ENCODE peak calls at places on chromosomes 3 and 15, in six cellular contexts. A is GM12878, R is HEK293T, Y is IMR-90, I is A549, S is HepG2. T is an unnamed sample.

GRCh38 chr3:50256978-50257890 is 11.7 kb upstream of the SEMA3B start:
- DNase-seq in A (no peak), R (peak; percentile 51), Y (no peak), I (peak; percentile 48), S (no peak), T (peak; percentile 33)

GRCh38 chr3:156688849-156689452 is 14.6 kb downstream of the TIPARP start:
- DNase-seq in A (no peak), R (no peak), Y (no peak), I (no peak), S (no peak), T (no peak)

GRCh38 chr3:146528954-146529353 is 15.5 kb downstream of the PLSCR1 start:
- DNase-seq in A (no peak), R (no peak), Y (peak; percentile 79), I (no peak), S (no peak), T (no peak)

GRCh38 chr3:114841515-114841914 is 305.6 kb downstream of the ZBTB20 start:
- DNase-seq in A (no peak), R (no peak), Y (peak; percentile 20), I (no peak), S (no peak), T (no peak)

GRCh38 chr3:45593708-45594601 is 596 bp upstream of the LIMD1 start:
- DNase-seq in A (no peak), R (peak; percentile 85), Y (peak; percentile 68), I (peak; percentile 80), S (peak; percentile 67), T (peak; percentile 85)

GRCh38 chr3:176274161-176274560 is 923.1 kb downstream of the TBL1XR1 start:
- DNase-seq in A (no peak), R (no peak), Y (no peak), I (no peak), S (no peak), T (peak; percentile 2)

GRCh38 chr3:184176377-184177330 is 2.0 kb downstream of the AP2M1 start:
- DNase-seq in A (no peak), R (peak; percentile 52), Y (peak; percentile 96), I (peak; percentile 77), S (peak; percentile 69), T (peak; percentile 89)

GRCh38 chr3:5053021-5053831 is 68.9 kb upstream of the ARL8B start:
- DNase-seq in A (no peak), R (no peak), Y (peak; percentile 49), I (no peak), S (no peak), T (no peak)

GRCh38 chr3:64030741-64031140 is 7.4 kb upstream of the PSMD6 start:
- DNase-seq in A (peak; percentile 41), R (peak; percentile 83), Y (peak; percentile 60), I (peak; percentile 88), S (peak; percentile 49), T (peak; percentile 74)

GRCh38 chr3:8197384-8197783 is 304.2 kb upstream of the LMCD1 start:
- DNase-seq in A (no peak), R (no peak), Y (no peak), I (no peak), S (no peak), T (no peak)

GRCh38 chr3:59442056-59442455 is 392.2 kb upstream of the CFAP20DC start:
- DNase-seq in A (no peak), R (peak; percentile 13), Y (no peak), I (no peak), S (no peak), T (no peak)

GRCh38 chr3:50189274-50189673 is 2.1 kb upstream of the GNAT1 start:
- DNase-seq in A (no peak), R (peak; percentile 70), Y (peak; percentile 79), I (peak; percentile 73), S (peak; percentile 78), T (peak; percentile 51)

GRCh38 chr3:40317061-40317676 is 7.7 kb downstream of the EIF1B start:
- DNase-seq in A (no peak), R (peak; percentile 46), Y (peak; percentile 71), I (peak; percentile 58), S (peak; percentile 60), T (peak; percentile 68)

GRCh38 chr3:15450611-15451467 is 23.4 kb downstream of the EAF1 start:
- DNase-seq in A (no peak), R (no peak), Y (no peak), I (no peak), S (no peak), T (no peak)

GRCh38 chr3:8759038-8759755 is 10.2 kb downstream of the OXTR start:
- DNase-seq in A (no peak), R (no peak), Y (no peak), I (no peak), S (no peak), T (no peak)

GRCh38 chr15:73716417-73716816 is 32.2 kb downstream of the CD276 start:
- DNase-seq in A (no peak), R (no peak), Y (no peak), I (no peak), S (no peak), T (no peak)

GRCh38 chr3:37456791-37457190 is 282.4 kb upstream of the LRRFIP2 start:
- DNase-seq in A (no peak), R (no peak), Y (no peak), I (no peak), S (no peak), T (no peak)

GRCh38 chr3:8742921-8743605 is 9.5 kb downstream of the CAV3 start:
- DNase-seq in A (no peak), R (no peak), Y (peak; percentile 74), I (peak; percentile 19), S (no peak), T (no peak)

GRCh38 chr15:52678036-52678467 is 1.1 kb downstream of the ATOSA start:
- DNase-seq in A (no peak), R (peak; percentile 16), Y (peak; percentile 65), I (peak; percentile 67), S (peak; percentile 35), T (peak; percentile 61)

GRCh38 chr15:97082835-97083234 is 752.3 kb downstream of the NR2F2 start:
- DNase-seq in A (no peak), R (no peak), Y (no peak), I (no peak), S (no peak), T (no peak)

GRCh38 chr3:69144631-69145244 is 22.3 kb upstream of the LMOD3 start:
- DNase-seq in A (no peak), R (no peak), Y (no peak), I (no peak), S (no peak), T (no peak)

DNA sequence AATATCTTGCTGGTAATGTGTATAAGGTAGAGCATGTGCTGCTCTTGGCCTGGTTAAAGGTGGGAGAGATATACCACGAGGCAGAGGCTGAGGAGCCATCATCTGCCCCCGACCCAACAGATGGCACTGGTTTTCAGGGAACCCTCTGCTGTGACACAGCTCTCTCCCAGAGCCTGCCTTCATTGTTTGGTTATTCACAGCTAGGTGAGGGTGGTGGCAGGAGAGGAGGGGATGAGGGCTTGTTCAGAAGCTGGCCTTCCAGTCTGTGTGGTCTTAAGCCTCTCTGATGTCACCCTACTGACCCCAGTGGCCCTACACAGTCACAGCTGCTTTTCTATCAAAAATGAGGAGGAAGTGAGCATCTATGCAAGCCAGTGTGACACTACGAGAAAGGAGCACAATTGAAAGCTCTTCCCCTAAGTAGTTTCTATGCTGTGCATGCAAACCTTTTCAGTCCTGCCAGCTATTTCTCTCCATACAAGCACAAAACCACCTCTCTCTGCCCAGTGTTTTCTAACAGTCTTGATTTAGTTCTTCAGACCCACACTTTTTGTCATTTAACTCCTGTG is 258.4 kb upstream of the AGTR1 start:
- DNase-seq in A (no peak), R (no peak), Y (no peak), I (no peak), S (no peak), T (no peak)
- TF ChIP-seq BHLHE40 in A (no peak), R (no peak), Y (no peak), I (no peak), S (no peak), T (no peak)

GRCh38 chr3:42831321-42831713 is 22.1 kb downstream of the ACKR2 start:
- DNase-seq in A (no peak), R (peak; percentile 69), Y (peak; percentile 25), I (peak; percentile 57), S (peak; percentile 73), T (peak; percentile 69)
- TF ChIP-seq BHLHE40 in A (no peak), R (no peak), Y (no peak), I (no peak), S (no peak), T (no peak)

GRCh38 chr3:52195823-52196331 is 2.1 kb upstream of the ALAS1 start:
- DNase-seq in A (no peak), R (no peak), Y (peak; percentile 75), I (no peak), S (peak; percentile 61), T (no peak)
- TF ChIP-seq BHLHE40 in A (no peak), R (no peak), Y (no peak), I (no peak), S (no peak), T (no peak)

DNA sequence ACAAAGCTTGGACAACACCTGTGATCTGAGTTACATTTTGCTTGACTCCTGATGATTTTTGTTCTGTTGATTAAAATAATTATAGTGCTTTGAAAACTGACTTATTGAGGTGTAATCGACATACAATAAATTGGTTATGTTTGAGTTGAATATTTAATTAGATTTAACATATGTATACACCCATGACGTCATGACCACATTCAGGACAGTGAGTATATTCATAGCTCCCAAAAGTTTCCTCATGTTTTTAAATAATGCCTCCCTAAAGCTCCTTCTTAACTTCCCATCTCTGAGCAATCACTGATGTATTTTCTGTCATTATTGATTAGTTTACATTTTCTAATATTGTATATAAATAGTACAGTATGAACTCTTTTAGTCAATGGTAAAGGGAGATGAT is 801.2 kb downstream of the PDCD6IP start:
- DNase-seq in A (no peak), R (no peak), Y (no peak), I (no peak), S (no peak), T (no peak)
- TF ChIP-seq BHLHE40 in A (no peak), R (no peak), Y (no peak), I (no peak), S (no peak), T (no peak)

DNA sequence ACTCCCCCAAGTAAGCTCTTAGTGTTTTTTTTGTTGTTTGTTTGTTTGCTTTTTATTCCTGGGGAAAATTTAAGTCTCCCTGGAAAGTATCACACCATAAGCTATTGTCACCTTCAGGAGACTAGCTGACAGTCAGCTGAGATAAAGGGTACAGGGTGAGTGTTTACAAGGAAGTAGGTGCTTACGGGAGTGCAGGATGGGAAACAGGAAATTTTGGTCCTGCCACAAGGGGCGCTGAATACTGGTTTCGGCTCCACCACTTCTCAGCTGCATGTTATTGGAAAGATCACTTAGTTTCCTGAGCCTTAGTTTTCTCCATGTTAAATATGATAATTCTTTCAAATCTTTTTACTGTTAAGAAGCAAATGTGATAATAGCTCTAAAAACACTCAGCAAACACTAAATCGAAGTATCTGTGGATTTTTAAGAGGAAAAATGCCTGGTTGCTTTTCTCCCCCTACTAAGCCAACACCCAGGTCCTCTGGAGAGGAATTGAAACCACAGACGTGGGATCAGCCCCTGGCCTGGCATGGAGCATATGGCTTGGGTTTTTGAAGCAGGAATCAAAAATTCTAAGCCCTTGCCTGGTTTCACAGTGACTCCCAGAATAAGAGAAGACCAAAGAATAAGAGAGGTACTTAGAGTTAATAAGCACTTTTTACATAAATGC is 90.7 kb downstream of the SCN11A start:
- DNase-seq in A (peak; percentile 8), R (peak; percentile 73), Y (peak; percentile 41), I (peak; percentile 60), S (peak; percentile 25), T (peak; percentile 71)
- TF ChIP-seq BHLHE40 in A (no peak), R (no peak), Y (no peak), I (no peak), S (no peak), T (no peak)

DNA sequence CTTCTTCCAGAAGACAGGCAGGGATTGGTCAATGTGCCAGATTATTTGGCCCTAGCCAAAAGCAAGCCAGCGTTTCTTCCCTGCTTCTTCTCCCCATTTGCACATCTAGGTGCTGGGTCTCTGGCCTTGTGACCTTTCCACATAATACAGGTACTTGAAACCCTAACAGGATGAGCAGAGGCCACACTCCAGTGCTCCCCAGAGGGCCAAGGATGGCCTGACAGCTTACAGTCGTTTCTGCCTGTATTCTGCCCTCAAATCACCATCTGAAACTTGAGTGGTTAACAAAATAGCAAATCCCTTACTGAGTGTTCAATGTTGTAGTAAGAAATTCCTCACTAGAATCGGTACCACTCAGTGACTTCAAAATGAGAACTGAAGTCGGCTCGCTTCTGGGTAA is 29.1 kb downstream of the MKRN2 start:
- DNase-seq in A (peak; percentile 23), R (no peak), Y (no peak), I (no peak), S (no peak), T (no peak)
- TF ChIP-seq BHLHE40 in A (no peak), R (no peak), Y (no peak), I (no peak), S (no peak), T (no peak)